ENCODE peak calls at places on chromosomes 2 and 18, in five cellular contexts. One of them, this sample, is unnamed.

GRCh38 chr18:13791181-13791580 is 32.8 kb upstream of the MC5R start:
- DNase-seq in AG08395: no peak
- DNase-seq in Kasumi-1: no peak
- DNase-seq in CD8-positive, alpha-beta memory T cell: no peak
- DNase-seq in posterior cingulate gyrus: no peak
- DNase-seq in this sample: no peak

GRCh38 chr2:128325665-128326181 is 7.1 kb upstream of the HS6ST1 start:
- DNase-seq in AG08395: no peak
- DNase-seq in Kasumi-1: no peak
- DNase-seq in CD8-positive, alpha-beta memory T cell: no peak
- DNase-seq in posterior cingulate gyrus: no peak
- DNase-seq in this sample: no peak

GRCh38 chr2:11556101-11556806 is 22.4 kb downstream of the GREB1 start:
- DNase-seq in AG08395: no peak
- DNase-seq in Kasumi-1: peak
- DNase-seq in CD8-positive, alpha-beta memory T cell: no peak
- DNase-seq in posterior cingulate gyrus: no peak
- DNase-seq in this sample: no peak

GRCh38 chr2:211132586-211132985 is 576.2 kb downstream of the CPS1 start:
- DNase-seq in AG08395: no peak
- DNase-seq in Kasumi-1: no peak
- DNase-seq in CD8-positive, alpha-beta memory T cell: no peak
- DNase-seq in posterior cingulate gyrus: no peak
- DNase-seq in this sample: no peak

GRCh38 chr2:9665903-9666302 is 35.1 kb upstream of the YWHAQ start:
- DNase-seq in AG08395: peak
- DNase-seq in Kasumi-1: no peak
- DNase-seq in CD8-positive, alpha-beta memory T cell: no peak
- DNase-seq in posterior cingulate gyrus: no peak
- DNase-seq in this sample: no peak

GRCh38 chr2:108975613-108976435 is 13.2 kb downstream of the EDAR start:
- DNase-seq in AG08395: no peak
- DNase-seq in Kasumi-1: no peak
- DNase-seq in CD8-positive, alpha-beta memory T cell: no peak
- DNase-seq in posterior cingulate gyrus: no peak
- DNase-seq in this sample: no peak

GRCh38 chr18:6627621-6628020 is 101.9 kb upstream of the ARHGAP28 start:
- DNase-seq in AG08395: peak
- DNase-seq in Kasumi-1: no peak
- DNase-seq in CD8-positive, alpha-beta memory T cell: no peak
- DNase-seq in posterior cingulate gyrus: no peak
- DNase-seq in this sample: no peak

GRCh38 chr2:205948883-205949282 is 137.1 kb downstream of the INO80D start:
- DNase-seq in AG08395: no peak
- DNase-seq in Kasumi-1: no peak
- DNase-seq in CD8-positive, alpha-beta memory T cell: no peak
- DNase-seq in posterior cingulate gyrus: no peak
- DNase-seq in this sample: no peak

GRCh38 chr2:71990122-71990521 is 157.5 kb downstream of the CYP26B1 start:
- DNase-seq in AG08395: no peak
- DNase-seq in Kasumi-1: no peak
- DNase-seq in CD8-positive, alpha-beta memory T cell: no peak
- DNase-seq in posterior cingulate gyrus: no peak
- DNase-seq in this sample: no peak

GRCh38 chr2:65142515-65142914 is 12.6 kb upstream of the RAB1A start:
- DNase-seq in AG08395: no peak
- DNase-seq in Kasumi-1: no peak
- DNase-seq in CD8-positive, alpha-beta memory T cell: no peak
- DNase-seq in posterior cingulate gyrus: peak
- DNase-seq in this sample: no peak

GRCh38 chr2:8171608-8172007 is 510.2 kb upstream of the ID2 start:
- DNase-seq in AG08395: no peak
- DNase-seq in Kasumi-1: no peak
- DNase-seq in CD8-positive, alpha-beta memory T cell: no peak
- DNase-seq in posterior cingulate gyrus: no peak
- DNase-seq in this sample: no peak

GRCh38 chr18:67710639-67711038 is 194.1 kb upstream of the DSEL start:
- DNase-seq in AG08395: no peak
- DNase-seq in Kasumi-1: no peak
- DNase-seq in CD8-positive, alpha-beta memory T cell: no peak
- DNase-seq in posterior cingulate gyrus: no peak
- DNase-seq in this sample: no peak

GRCh38 chr18:38695559-38696270 is 1130.1 kb upstream of the CELF4 start:
- DNase-seq in AG08395: no peak
- DNase-seq in Kasumi-1: no peak
- DNase-seq in CD8-positive, alpha-beta memory T cell: no peak
- DNase-seq in posterior cingulate gyrus: no peak
- DNase-seq in this sample: no peak

GRCh38 chr2:88737385-88737784 is 45.9 kb downstream of the RPIA start:
- DNase-seq in AG08395: peak
- DNase-seq in Kasumi-1: no peak
- DNase-seq in CD8-positive, alpha-beta memory T cell: no peak
- DNase-seq in posterior cingulate gyrus: no peak
- DNase-seq in this sample: no peak

GRCh38 chr2:108199726-108200125 is 40.0 kb upstream of the SULT1C3 start:
- DNase-seq in AG08395: no peak
- DNase-seq in Kasumi-1: no peak
- DNase-seq in CD8-positive, alpha-beta memory T cell: no peak
- DNase-seq in posterior cingulate gyrus: no peak
- DNase-seq in this sample: no peak

GRCh38 chr2:108941767-108942166 is 47.3 kb downstream of the EDAR start:
- DNase-seq in AG08395: no peak
- DNase-seq in Kasumi-1: no peak
- DNase-seq in CD8-positive, alpha-beta memory T cell: no peak
- DNase-seq in posterior cingulate gyrus: no peak
- DNase-seq in this sample: no peak

GRCh38 chr2:78925258-78925657 is 100.2 kb upstream of the REG3G start:
- DNase-seq in AG08395: no peak
- DNase-seq in Kasumi-1: no peak
- DNase-seq in CD8-positive, alpha-beta memory T cell: no peak
- DNase-seq in posterior cingulate gyrus: no peak
- DNase-seq in this sample: no peak

GRCh38 chr2:100563407-100564247 is 834 bp downstream of the PDCL3 start:
- DNase-seq in AG08395: no peak
- DNase-seq in Kasumi-1: no peak
- DNase-seq in CD8-positive, alpha-beta memory T cell: no peak
- DNase-seq in posterior cingulate gyrus: no peak
- DNase-seq in this sample: no peak

GRCh38 chr2:99975386-99975785 is 167.0 kb downstream of the AFF3 start:
- DNase-seq in AG08395: peak
- DNase-seq in Kasumi-1: no peak
- DNase-seq in CD8-positive, alpha-beta memory T cell: no peak
- DNase-seq in posterior cingulate gyrus: no peak
- DNase-seq in this sample: no peak

GRCh38 chr2:37623971-37624897 is 47.2 kb downstream of the CDC42EP3 start:
- DNase-seq in AG08395: no peak
- DNase-seq in Kasumi-1: peak
- DNase-seq in CD8-positive, alpha-beta memory T cell: no peak
- DNase-seq in posterior cingulate gyrus: no peak
- DNase-seq in this sample: no peak

GRCh38 chr2:32804205-32804604 is 142.5 kb upstream of the LTBP1 start:
- DNase-seq in AG08395: no peak
- DNase-seq in Kasumi-1: no peak
- DNase-seq in CD8-positive, alpha-beta memory T cell: no peak
- DNase-seq in posterior cingulate gyrus: no peak
- DNase-seq in this sample: no peak

GRCh38 chr2:201228912-201229290 is 31.4 kb upstream of the CASP8 start:
- DNase-seq in AG08395: no peak
- DNase-seq in Kasumi-1: no peak
- DNase-seq in CD8-positive, alpha-beta memory T cell: no peak
- DNase-seq in posterior cingulate gyrus: no peak
- DNase-seq in this sample: no peak

GRCh38 chr2:73257425-73258125 is 23.5 kb downstream of the CCT7 start:
- DNase-seq in AG08395: no peak
- DNase-seq in Kasumi-1: peak
- DNase-seq in CD8-positive, alpha-beta memory T cell: no peak
- DNase-seq in posterior cingulate gyrus: peak
- DNase-seq in this sample: peak

GRCh38 chr2:169069341-169069740 is at the start of gene DHRS9:
- DNase-seq in AG08395: no peak
- DNase-seq in Kasumi-1: peak
- DNase-seq in CD8-positive, alpha-beta memory T cell: no peak
- DNase-seq in posterior cingulate gyrus: no peak
- DNase-seq in this sample: no peak

GRCh38 chr2:26650713-26651457 is 9.7 kb upstream of the CIB4 start:
- DNase-seq in AG08395: no peak
- DNase-seq in Kasumi-1: no peak
- DNase-seq in CD8-positive, alpha-beta memory T cell: no peak
- DNase-seq in posterior cingulate gyrus: no peak
- DNase-seq in this sample: no peak

GRCh38 chr2:49686897-49687442 is 532.7 kb upstream of the FSHR start:
- DNase-seq in AG08395: no peak
- DNase-seq in Kasumi-1: no peak
- DNase-seq in CD8-positive, alpha-beta memory T cell: no peak
- DNase-seq in posterior cingulate gyrus: no peak
- DNase-seq in this sample: no peak

This sample was measured in activated effector memory CD4-positive, alpha-beta T cell treated with Interleukin-2 at 50 U/mL for 16 hours.